ENCODE peak calls at places on chromosomes 13 and 19, in ten cellular contexts. Z, Q, T, L, H, S, Y, B, I and F are unnamed samples.

GRCh38 chr19:35476149-35476548 is 14.1 kb downstream of the KRTDAP start:
- DNase-seq in Z (no peak), Q (peak), T (no peak), L (no peak), H (no peak), S (no peak), Y (no peak), B (no peak), I (no peak), F (no peak)

GRCh38 chr19:16330368-16330801 is 5.8 kb downstream of the KLF2 start:
- DNase-seq in Z (peak), Q (no peak), T (no peak), L (peak), H (peak), S (peak), Y (peak), B (peak), I (peak), F (no peak)

GRCh38 chr13:23558675-23559536 is 11.3 kb upstream of the TNFRSF19 start:
- DNase-seq in Z (no peak), Q (no peak), T (peak), L (peak), H (no peak), S (no peak), Y (no peak), B (no peak), I (peak), F (peak)

GRCh38 chr19:47258434-47258833 is 2.1 kb downstream of the CCDC9 start:
- DNase-seq in Z (no peak), Q (no peak), T (no peak), L (no peak), H (no peak), S (no peak), Y (no peak), B (no peak), I (no peak), F (no peak)

GRCh38 chr13:28718186-28718537 is 608 bp downstream of the SLC46A3 start:
- DNase-seq in Z (peak), Q (no peak), T (no peak), L (peak), H (no peak), S (no peak), Y (no peak), B (no peak), I (peak), F (no peak)

GRCh38 chr19:44649578-44650145 is 6.0 kb downstream of the PVR start:
- DNase-seq in Z (no peak), Q (no peak), T (no peak), L (no peak), H (peak), S (no peak), Y (no peak), B (no peak), I (no peak), F (no peak)

GRCh38 chr13:48317511-48317981 is 14.0 kb downstream of the RB1 start:
- DNase-seq in Z (no peak), Q (no peak), T (no peak), L (no peak), H (no peak), S (no peak), Y (peak), B (no peak), I (no peak), F (no peak)

GRCh38 chr19:41425174-41426115 is 1.7 kb downstream of the B3GNT8 start:
- DNase-seq in Z (no peak), Q (no peak), T (no peak), L (no peak), H (no peak), S (no peak), Y (no peak), B (no peak), I (no peak), F (no peak)

GRCh38 chr13:39417643-39418042 is 185.3 kb downstream of the LHFPL6 start:
- DNase-seq in Z (no peak), Q (peak), T (no peak), L (peak), H (no peak), S (no peak), Y (no peak), B (no peak), I (peak), F (no peak)

GRCh38 chr19:36106441-36106840 is 4.5 kb upstream of the OVOL3 start:
- DNase-seq in Z (no peak), Q (no peak), T (no peak), L (no peak), H (no peak), S (no peak), Y (no peak), B (no peak), I (no peak), F (no peak)

GRCh38 chr19:23440207-23440606 is 44.9 kb upstream of the ZNF91 start:
- DNase-seq in Z (no peak), Q (peak), T (no peak), L (no peak), H (no peak), S (no peak), Y (no peak), B (no peak), I (no peak), F (peak)

GRCh38 chr13:35770756-35771291 is 294.3 kb upstream of the MAB21L1 start:
- DNase-seq in Z (no peak), Q (no peak), T (no peak), L (no peak), H (no peak), S (no peak), Y (no peak), B (no peak), I (no peak), F (no peak)

GRCh38 chr19:53102701-53103140 is 501 bp downstream of the ZNF160 start:
- DNase-seq in Z (peak), Q (peak), T (no peak), L (peak), H (peak), S (no peak), Y (peak), B (peak), I (peak), F (peak)

GRCh38 chr13:60001892-60002291 is 161.8 kb downstream of the DIAPH3 start:
- DNase-seq in Z (no peak), Q (no peak), T (no peak), L (no peak), H (no peak), S (no peak), Y (no peak), B (no peak), I (no peak), F (no peak)

GRCh38 chr19:16371540-16371986 is 46.9 kb downstream of the KLF2 start:
- DNase-seq in Z (peak), Q (no peak), T (no peak), L (no peak), H (no peak), S (peak), Y (peak), B (peak), I (no peak), F (no peak)

GRCh38 chr19:21143846-21144245 is 2.0 kb downstream of the ZNF431 start:
- DNase-seq in Z (no peak), Q (no peak), T (no peak), L (no peak), H (no peak), S (no peak), Y (no peak), B (no peak), I (no peak), F (no peak)

GRCh38 chr19:5974721-5975387 is 3.1 kb downstream of the RANBP3 start:
- DNase-seq in Z (peak), Q (no peak), T (no peak), L (no peak), H (no peak), S (no peak), Y (peak), B (peak), I (no peak), F (no peak)

GRCh38 chr13:33480561-33480960 is 195.0 kb upstream of the STARD13 start:
- DNase-seq in Z (no peak), Q (no peak), T (no peak), L (no peak), H (no peak), S (no peak), Y (no peak), B (no peak), I (no peak), F (no peak)

GRCh38 chr19:50663280-50663790 is 14.1 kb downstream of the C19orf81 start:
- DNase-seq in Z (no peak), Q (no peak), T (no peak), L (no peak), H (no peak), S (no peak), Y (no peak), B (no peak), I (no peak), F (no peak)

GRCh38 chr13:45768668-45769067 is 66.5 kb downstream of the CBY2 start:
- DNase-seq in Z (no peak), Q (no peak), T (no peak), L (no peak), H (no peak), S (no peak), Y (no peak), B (no peak), I (no peak), F (no peak)

GRCh38 chr19:33604651-33605050 is 17.1 kb upstream of the CHST8 start:
- DNase-seq in Z (no peak), Q (no peak), T (no peak), L (no peak), H (no peak), S (no peak), Y (no peak), B (no peak), I (no peak), F (no peak)

GRCh38 chr19:45716314-45717130 is 14.2 kb downstream of the FBXO46 start:
- DNase-seq in Z (no peak), Q (no peak), T (no peak), L (peak), H (peak), S (no peak), Y (no peak), B (peak), I (peak), F (peak)

GRCh38 chr13:111954681-111955411 is 112.1 kb upstream of the SOX1 start:
- DNase-seq in Z (no peak), Q (no peak), T (no peak), L (no peak), H (no peak), S (no peak), Y (no peak), B (no peak), I (no peak), F (no peak)

GRCh38 chr13:94660695-94661324 is 51.5 kb downstream of the SOX21 start:
- DNase-seq in Z (no peak), Q (no peak), T (no peak), L (peak), H (no peak), S (no peak), Y (no peak), B (no peak), I (peak), F (no peak)

GRCh38 chr13:32600891-32601290 is 14.6 kb downstream of the PDS5B start:
- DNase-seq in Z (no peak), Q (no peak), T (no peak), L (no peak), H (no peak), S (no peak), Y (no peak), B (no peak), I (no peak), F (no peak)

GRCh38 chr13:63381078-63381859 is 1965.6 kb upstream of the PCDH20 start:
- DNase-seq in Z (no peak), Q (no peak), T (no peak), L (no peak), H (no peak), S (no peak), Y (no peak), B (no peak), I (peak), F (no peak)

GRCh38 chr13:48583859-48584311 is 51.0 kb upstream of the RCBTB2 start:
- DNase-seq in Z (no peak), Q (no peak), T (no peak), L (no peak), H (no peak), S (no peak), Y (no peak), B (no peak), I (no peak), F (no peak)

GRCh38 chr13:73284475-73284874 is 225.7 kb downstream of the KLF5 start:
- DNase-seq in Z (no peak), Q (no peak), T (no peak), L (no peak), H (no peak), S (no peak), Y (no peak), B (no peak), I (no peak), F (no peak)